ENCODE peak calls at places on chromosomes 1 and 21, in six cellular contexts. L, O, M, K, U and Z are unnamed samples.

GRCh38 chr21:34743831-34744230 is 75.0 kb downstream of the CLIC6 start:
- DNase-seq in L (no peak), O (no peak), M (no peak), K (no peak), U (no peak), Z (peak)

GRCh38 chr1:159338018-159338417 is 35.9 kb downstream of the FCER1A start:
- DNase-seq in L (no peak), O (no peak), M (no peak), K (no peak), U (no peak), Z (no peak)

GRCh38 chr1:13228343-13228781 is 2.4 kb upstream of the PRAMEF18 start:
- DNase-seq in L (no peak), O (no peak), M (peak), K (no peak), U (no peak), Z (no peak)

GRCh38 chr1:6991271-6991670 is 206.0 kb downstream of the CAMTA1 start:
- DNase-seq in L (no peak), O (no peak), M (no peak), K (no peak), U (peak), Z (peak)

GRCh38 chr1:17314491-17314971 is 6.5 kb downstream of the PADI4 start:
- DNase-seq in L (no peak), O (no peak), M (no peak), K (no peak), U (no peak), Z (no peak)

GRCh38 chr1:240946926-240947325 is 335.0 kb upstream of the GREM2 start:
- DNase-seq in L (no peak), O (no peak), M (peak), K (no peak), U (peak), Z (peak)

GRCh38 chr1:240210026-240210425 is 118.3 kb downstream of the FMN2 start:
- DNase-seq in L (no peak), O (no peak), M (peak), K (no peak), U (no peak), Z (peak)

GRCh38 chr1:46606255-46606965 is 2.3 kb upstream of the MKNK1 start:
- DNase-seq in L (no peak), O (no peak), M (no peak), K (no peak), U (no peak), Z (peak)

GRCh38 chr1:84961316-84961715 is 35.6 kb downstream of the MCOLN2 start:
- DNase-seq in L (no peak), O (no peak), M (no peak), K (no peak), U (no peak), Z (no peak)

GRCh38 chr1:101520302-101520701 is 283.5 kb downstream of the S1PR1 start:
- DNase-seq in L (peak), O (peak), M (peak), K (peak), U (peak), Z (peak)

GRCh38 chr1:24502168-24503002 is at the start of gene RCAN3:
- DNase-seq in L (peak), O (peak), M (peak), K (peak), U (peak), Z (peak)

GRCh38 chr1:43711524-43712386 is 4.4 kb downstream of the ST3GAL3 start:
- DNase-seq in L (no peak), O (no peak), M (peak), K (no peak), U (peak), Z (peak)

GRCh38 chr1:171422489-171422888 is 62.8 kb upstream of the PRRC2C start:
- DNase-seq in L (no peak), O (no peak), M (no peak), K (no peak), U (no peak), Z (peak)

GRCh38 chr21:32884062-32884461 is 112.5 kb upstream of the PAXBP1 start:
- DNase-seq in L (peak), O (no peak), M (no peak), K (no peak), U (no peak), Z (no peak)

GRCh38 chr1:206895320-206895719 is 1.9 kb upstream of the IL24 start:
- DNase-seq in L (no peak), O (no peak), M (peak), K (no peak), U (no peak), Z (no peak)

GRCh38 chr1:183864611-183865010 is 59.7 kb downstream of the RGL1 start:
- DNase-seq in L (no peak), O (no peak), M (no peak), K (no peak), U (no peak), Z (no peak)

GRCh38 chr1:102434421-102434820 is 437.7 kb upstream of the OLFM3 start:
- DNase-seq in L (peak), O (peak), M (no peak), K (peak), U (peak), Z (no peak)

GRCh38 chr1:64223329-64224151 is 20.1 kb downstream of the UBE2U start:
- DNase-seq in L (no peak), O (no peak), M (no peak), K (no peak), U (peak), Z (peak)

GRCh38 chr1:66436378-66437135 is 97.4 kb upstream of the SGIP1 start:
- DNase-seq in L (no peak), O (no peak), M (peak), K (no peak), U (no peak), Z (peak)

GRCh38 chr1:160117709-160118183 is 2.2 kb downstream of the ATP1A2 start:
- DNase-seq in L (no peak), O (no peak), M (no peak), K (no peak), U (no peak), Z (peak)

GRCh38 chr1:204313675-204314074 is 46.1 kb downstream of the PLEKHA6 start:
- DNase-seq in L (no peak), O (no peak), M (no peak), K (no peak), U (no peak), Z (no peak)

GRCh38 chr1:96581786-96582185 is 139.8 kb upstream of the PTBP2 start:
- DNase-seq in L (no peak), O (no peak), M (no peak), K (no peak), U (no peak), Z (no peak)

GRCh38 chr1:228004887-228005462 is 1.8 kb upstream of the WNT3A start:
- DNase-seq in L (peak), O (no peak), M (no peak), K (no peak), U (no peak), Z (no peak)

GRCh38 chr1:185388346-185388745 is 71.3 kb upstream of the IVNS1ABP start:
- DNase-seq in L (no peak), O (no peak), M (no peak), K (no peak), U (no peak), Z (no peak)

GRCh38 chr1:197660389-197660788 is 114.9 kb downstream of the DENND1B start:
- DNase-seq in L (no peak), O (no peak), M (no peak), K (no peak), U (no peak), Z (no peak)

GRCh38 chr1:94039871-94040569 is 80.9 kb downstream of the ABCA4 start:
- DNase-seq in L (no peak), O (no peak), M (no peak), K (no peak), U (peak), Z (no peak)

GRCh38 chr1:174273190-174273589 is 113.9 kb downstream of the RABGAP1L start:
- DNase-seq in L (no peak), O (no peak), M (no peak), K (no peak), U (no peak), Z (no peak)

GRCh38 chr1:40404670-40405462 is 31.3 kb downstream of the SMAP2 start:
- DNase-seq in L (no peak), O (peak), M (peak), K (no peak), U (peak), Z (peak)

GRCh38 chr1:99173282-99173681 is 91.0 kb upstream of the PLPPR4 start:
- DNase-seq in L (no peak), O (no peak), M (peak), K (no peak), U (no peak), Z (peak)

GRCh38 chr1:21865943-21866628 is 54.0 kb downstream of the LDLRAD2 start:
- DNase-seq in L (peak), O (no peak), M (peak), K (peak), U (peak), Z (no peak)

DNA sequence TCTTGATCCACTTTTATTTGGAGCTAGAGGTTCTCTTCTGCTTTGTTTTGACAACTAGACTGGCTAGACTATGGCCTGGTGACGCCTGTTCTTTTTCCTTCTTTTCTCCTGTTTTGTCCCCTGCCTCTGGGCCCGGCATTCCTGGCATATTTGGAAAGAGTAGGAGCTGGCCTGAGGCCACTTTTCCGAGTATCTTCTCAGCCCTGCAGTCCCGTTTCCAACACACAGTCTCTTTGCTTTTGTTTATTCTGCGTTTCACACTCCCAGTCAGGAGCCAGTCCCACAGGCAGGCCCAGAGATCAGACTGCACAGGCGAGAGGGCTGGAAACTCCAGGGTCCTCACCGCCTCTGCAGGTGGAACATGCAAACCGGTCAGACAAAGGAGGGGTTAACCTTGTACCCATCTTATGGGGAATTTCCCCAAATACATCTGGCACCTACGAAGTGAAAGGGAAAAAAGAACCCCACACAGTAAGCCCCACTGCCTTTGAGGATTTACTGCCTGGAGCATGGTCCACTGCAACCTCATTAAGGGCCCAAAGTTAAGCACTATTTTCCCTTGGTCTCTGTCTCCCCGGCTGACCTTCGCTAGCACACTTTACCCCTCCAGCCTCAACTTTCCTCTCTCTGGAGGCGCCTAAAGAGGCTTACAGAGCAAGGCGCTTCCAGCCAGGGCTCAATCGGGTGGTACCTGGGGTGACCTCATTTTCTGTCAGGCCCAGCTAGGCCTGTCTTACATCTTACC is 141.1 kb downstream of the TOMM20 start:
- DNase-seq in L (peak), O (peak), M (peak), K (no peak), U (peak), Z (peak)
- H2AFZ ChIP-seq in L (peak), O (peak), M (no peak), K (peak), U (no peak), Z (peak)

DNA sequence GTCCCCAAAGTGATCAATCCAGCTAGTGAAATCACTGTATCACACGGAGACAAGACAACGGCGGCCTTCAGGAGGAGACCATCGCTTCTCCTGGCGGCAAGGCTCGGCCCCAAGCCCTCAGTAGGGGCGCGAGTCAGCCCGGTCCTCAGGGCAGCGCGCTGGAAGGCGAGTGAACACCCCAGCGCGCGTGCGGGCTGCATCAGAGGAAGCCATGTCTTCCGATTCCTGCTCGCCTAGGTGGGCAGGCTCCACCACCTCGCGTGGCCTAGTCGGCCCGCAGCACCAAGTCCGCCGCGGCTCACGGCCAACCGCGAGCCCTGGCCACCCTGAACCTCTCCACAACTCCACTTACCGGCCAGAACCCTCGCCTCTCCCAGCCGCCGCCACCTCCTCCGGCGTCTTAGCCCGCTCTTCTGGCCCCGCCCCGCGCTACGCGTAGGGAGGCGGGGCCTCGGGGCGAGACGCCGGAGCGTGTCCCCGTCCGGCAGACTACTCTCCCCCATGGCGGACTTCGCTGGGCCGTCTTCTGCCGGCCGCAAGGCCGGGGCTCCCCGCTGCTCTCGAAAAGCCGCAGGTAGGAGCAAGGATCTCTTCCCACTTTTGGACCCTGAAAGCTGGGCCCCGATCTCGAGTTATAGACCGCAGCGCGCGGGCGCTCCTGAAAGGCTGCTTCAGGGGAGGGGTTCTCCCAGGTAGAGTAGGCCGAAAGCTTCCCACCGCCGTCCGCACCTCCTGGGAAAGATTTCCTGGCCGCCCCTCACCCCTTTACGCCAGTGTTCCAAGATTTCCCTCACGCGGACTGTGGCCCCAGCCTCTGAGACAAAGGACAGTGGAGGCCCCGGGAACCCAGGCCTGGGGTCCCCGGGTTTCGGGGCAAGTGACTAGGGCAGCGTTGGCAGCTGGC is at the start of the genes GLMN and RPAP2:
- DNase-seq in L (peak), O (peak), M (peak), K (peak), U (peak), Z (peak)
- H4K8ac ChIP-seq in L (no peak), O (peak), M (peak), K (peak), U (peak), Z (peak)

GRCh38 chr21:39359382-39359781 is 10.5 kb upstream of the HMGN1 start:
- DNase-seq in L (no peak), O (no peak), M (no peak), K (no peak), U (no peak), Z (no peak)
- H2AFZ ChIP-seq in L (no peak), O (no peak), M (no peak), K (no peak), U (no peak), Z (no peak)

DNA sequence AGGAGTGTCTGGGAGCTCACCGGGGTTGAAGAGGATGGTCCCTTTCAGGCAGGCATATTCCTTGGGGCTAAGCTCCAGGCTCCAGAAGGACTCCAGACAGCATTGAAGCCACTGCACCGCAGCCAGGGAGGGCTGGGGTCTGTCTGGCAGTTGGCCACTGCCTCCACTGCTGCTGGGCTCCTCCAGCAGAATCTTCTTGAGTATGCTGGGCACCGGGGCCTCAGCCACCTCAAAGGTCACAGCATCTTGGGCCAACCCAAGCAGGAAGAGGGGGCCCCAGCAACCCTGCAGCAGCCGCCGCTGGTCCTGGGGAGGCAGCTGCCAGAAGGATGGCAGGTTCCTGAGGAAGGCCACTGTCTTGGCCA is 404 bp downstream of the NR0B2 start:
- DNase-seq in L (no peak), O (no peak), M (no peak), K (no peak), U (no peak), Z (no peak)
- H4K8ac ChIP-seq in L (no peak), O (peak), M (no peak), K (no peak), U (no peak), Z (no peak)

GRCh38 chr1:218380125-218380977 is 35.2 kb downstream of the TGFB2 start:
- DNase-seq in L (no peak), O (no peak), M (peak), K (no peak), U (no peak), Z (peak)
- H2AFZ ChIP-seq in L (no peak), O (no peak), M (no peak), K (no peak), U (no peak), Z (no peak)

GRCh38 chr1:4027492-4028138 is 127.5 kb upstream of the C1orf174 start:
- DNase-seq in L (peak), O (no peak), M (no peak), K (no peak), U (no peak), Z (no peak)

GRCh38 chr1:4029376-4029775 is 129.3 kb upstream of the C1orf174 start:
- DNase-seq in L (no peak), O (no peak), M (no peak), K (no peak), U (no peak), Z (no peak)

GRCh38 chr1:4027008-4027407 is 126.9 kb upstream of the C1orf174 start:
- DNase-seq in L (no peak), O (no peak), M (no peak), K (no peak), U (no peak), Z (no peak)

GRCh38 chr1:4025752-4026151 is 125.7 kb upstream of the C1orf174 start:
- DNase-seq in L (no peak), O (no peak), M (no peak), K (no peak), U (no peak), Z (no peak)

GRCh38 chr1:4028139-4028501 is 128.0 kb upstream of the C1orf174 start:
- DNase-seq in L (no peak), O (no peak), M (no peak), K (no peak), U (no peak), Z (no peak)
- H4K8ac ChIP-seq in L (no peak), O (no peak), M (no peak), K (no peak), U (no peak), Z (no peak)